ENCODE peak calls at places on chromosomes 16 and 17, in seven cellular contexts. I, D, Z, J, K, U and L are unnamed samples.

GRCh38 chr17:44829558-44830358 is at the start of gene GJC1:
- DNase-seq in Z (no peak), U (peak), I (peak), J (no peak), D (no peak), K (no peak), L (no peak)

GRCh38 chr17:42122371-42123303 is at the start of gene HSPB9:
- DNase-seq in J (peak), Z (no peak), I (peak), K (no peak), D (no peak), U (peak), L (no peak)

GRCh38 chr16:50961944-50962343 is 189.1 kb downstream of the SALL1 start:
- DNase-seq in D (no peak), J (no peak), U (no peak), K (no peak), I (no peak), Z (no peak), L (no peak)

GRCh38 chr17:29625037-29625750 is 2.5 kb upstream of the CORO6 start:
- DNase-seq in K (peak), U (no peak), I (peak), Z (no peak), D (peak), J (no peak), L (no peak)

GRCh38 chr16:69890114-69890890 is 60.8 kb upstream of the CLEC18A start:
- DNase-seq in D (no peak), K (no peak), Z (peak), J (peak), U (no peak), I (peak), L (no peak)

GRCh38 chr17:52170963-52171572 is 12.6 kb upstream of the CA10 start:
- DNase-seq in K (no peak), J (peak), Z (no peak), I (no peak), U (no peak), D (peak), L (peak)

GRCh38 chr17:66365903-66366302 is 63.5 kb downstream of the PRKCA start:
- DNase-seq in U (no peak), K (no peak), D (no peak), I (no peak), Z (no peak), J (no peak), L (no peak)

GRCh38 chr17:39845052-39845976 is 18.8 kb downstream of the IKZF3 start:
- DNase-seq in U (no peak), K (no peak), D (no peak), I (no peak), Z (no peak), J (no peak), L (no peak)

GRCh38 chr17:73192219-73192893 is 499 bp upstream of the COG1 start:
- DNase-seq in D (peak), U (peak), Z (peak), I (peak), J (peak), K (peak), L (peak)

GRCh38 chr17:78316867-78317816 is 42.7 kb downstream of the SOCS3 start:
- DNase-seq in U (no peak), I (no peak), J (peak), K (no peak), D (peak), Z (no peak), L (no peak)

GRCh38 chr17:78316115-78316866 is 43.6 kb downstream of the SOCS3 start:
- DNase-seq in K (no peak), J (no peak), U (no peak), Z (no peak), D (no peak), I (no peak), L (no peak)

GRCh38 chr17:78314683-78315354 is 45.1 kb downstream of the SOCS3 start:
- DNase-seq in K (no peak), Z (no peak), U (no peak), I (no peak), J (no peak), D (no peak), L (no peak)

GRCh38 chr17:78315355-78316114 is 44.3 kb downstream of the SOCS3 start:
- DNase-seq in J (peak), K (peak), I (peak), D (peak), U (no peak), Z (peak), L (peak)

GRCh38 chr17:78313735-78314648 is 45.9 kb downstream of the SOCS3 start:
- DNase-seq in U (peak), I (peak), J (peak), D (peak), Z (no peak), K (peak), L (peak)
- TF ChIP-seq POLR2A in U (peak), I (no peak), J (peak), D (peak), Z (no peak), K (peak), L (no peak)

GRCh38 chr17:78128616-78129384 is at the start of gene TMC6:
- DNase-seq in Z (no peak), J (peak), K (peak), I (peak), D (no peak), U (no peak), L (peak)
- TF ChIP-seq POLR2A in Z (no peak), J (peak), K (peak), I (no peak), D (no peak), U (peak), L (peak)

GRCh38 chr16:234468-235305 is at the start of gene FAM234A:
- DNase-seq in D (peak), K (peak), J (peak), Z (peak), U (peak), I (peak), L (peak)
- TF ChIP-seq POLR2A in D (peak), K (no peak), J (peak), Z (peak), U (peak), I (peak), L (peak)

GRCh38 chr16:87854053-87854906 is 15.0 kb downstream of the SLC7A5 start:
- DNase-seq in D (no peak), K (no peak), J (no peak), I (no peak), U (no peak), Z (no peak), L (peak)
- TF ChIP-seq POLR2A in D (no peak), K (no peak), J (no peak), I (no peak), U (no peak), Z (no peak), L (peak)

DNA sequence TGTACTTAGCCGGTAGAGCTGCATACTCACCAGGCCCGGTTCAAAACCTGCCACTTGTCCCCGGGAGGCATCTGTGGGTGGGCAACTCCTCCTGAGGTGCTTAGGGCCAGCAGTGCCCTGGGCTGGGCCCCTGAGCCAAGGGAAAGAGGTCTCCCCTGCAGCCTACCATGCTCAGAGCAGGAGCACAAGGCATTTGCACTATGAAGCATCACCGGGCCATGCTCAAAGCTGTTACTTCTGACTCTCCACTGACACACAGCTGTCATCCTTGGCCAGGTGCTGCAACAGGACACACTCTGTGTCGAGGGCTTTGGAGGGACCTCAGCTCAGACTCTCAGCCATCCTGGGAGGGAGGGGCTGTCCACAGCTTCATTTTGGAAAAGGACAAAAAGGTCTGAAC is 37.2 kb downstream of the SLC38A8 start:
- DNase-seq in I (no peak), D (no peak), K (no peak), U (no peak), J (no peak), Z (no peak), L (no peak)
- TF ChIP-seq POLR2A in I (no peak), D (no peak), K (no peak), U (no peak), J (no peak), Z (no peak), L (no peak)